ENCODE peak calls at places on chromosomes 11 and 22, in four cellular contexts. One of them, this sample, is unnamed. For H3K36me3, the result is how much of the 10 kb centered on the place peaks cover.

GRCh38 chr11:86214710-86215109 is 29.8 kb upstream of the EED start:
- DNase-seq in GM23248: peak
- DNase-seq in colonic mucosa: no peak
- DNase-seq in neuronal stem cell: no peak
- DNase-seq in this sample: no peak

GRCh38 chr11:129815596-129816461 is at the start of gene TMEM45B:
- DNase-seq in GM23248: no peak
- DNase-seq in colonic mucosa: peak
- DNase-seq in neuronal stem cell: no peak
- DNase-seq in this sample: peak

GRCh38 chr11:43868852-43869567 is 11.6 kb upstream of the ALKBH3 start:
- DNase-seq in GM23248: peak
- DNase-seq in colonic mucosa: no peak
- DNase-seq in neuronal stem cell: no peak
- DNase-seq in this sample: no peak

GRCh38 chr11:57224537-57224936 is 12.5 kb downstream of the APLNR start:
- DNase-seq in GM23248: peak
- DNase-seq in colonic mucosa: no peak
- DNase-seq in neuronal stem cell: no peak
- DNase-seq in this sample: no peak

GRCh38 chr22:28799125-28799833 is 1.1 kb downstream of the XBP1 start:
- DNase-seq in GM23248: peak
- DNase-seq in colonic mucosa: peak
- DNase-seq in neuronal stem cell: no peak
- DNase-seq in this sample: no peak

GRCh38 chr11:40186401-40187091 is 1272.9 kb downstream of the LRRC4C start:
- DNase-seq in GM23248: no peak
- DNase-seq in colonic mucosa: no peak
- DNase-seq in neuronal stem cell: no peak
- DNase-seq in this sample: no peak

GRCh38 chr11:41536001-41536568 is 76.6 kb upstream of the LRRC4C start:
- DNase-seq in GM23248: no peak
- DNase-seq in colonic mucosa: no peak
- DNase-seq in neuronal stem cell: no peak
- DNase-seq in this sample: no peak

GRCh38 chr11:31102316-31102715 is 267.2 kb downstream of the DCDC1 start:
- DNase-seq in GM23248: no peak
- DNase-seq in colonic mucosa: no peak
- DNase-seq in neuronal stem cell: no peak
- DNase-seq in this sample: no peak

GRCh38 chr11:78078218-78079167 is 1.2 kb downstream of the NDUFC2 start:
- DNase-seq in GM23248: peak
- DNase-seq in colonic mucosa: no peak
- DNase-seq in neuronal stem cell: no peak
- DNase-seq in this sample: peak

GRCh38 chr11:122038543-122038942 is 77.5 kb downstream of the BLID start:
- DNase-seq in GM23248: peak
- DNase-seq in colonic mucosa: no peak
- DNase-seq in neuronal stem cell: peak
- DNase-seq in this sample: no peak

GRCh38 chr22:41197046-41197807 is 7.9 kb upstream of the L3MBTL2 start:
- DNase-seq in GM23248: peak
- DNase-seq in colonic mucosa: peak
- DNase-seq in neuronal stem cell: peak
- DNase-seq in this sample: peak

GRCh38 chr22:45430871-45431270 is 17.4 kb downstream of the RIBC2 start:
- DNase-seq in GM23248: no peak
- DNase-seq in colonic mucosa: no peak
- DNase-seq in neuronal stem cell: no peak
- DNase-seq in this sample: peak

GRCh38 chr11:75625970-75626691 is 42.7 kb downstream of the MAP6 start:
- DNase-seq in GM23248: peak
- DNase-seq in colonic mucosa: no peak
- DNase-seq in neuronal stem cell: no peak
- DNase-seq in this sample: no peak

GRCh38 chr11:64206457-64207246 is at the start of gene FERMT3:
- DNase-seq in GM23248: no peak
- DNase-seq in colonic mucosa: peak
- DNase-seq in neuronal stem cell: no peak
- DNase-seq in this sample: no peak

GRCh38 chr11:114089748-114090147 is 30.2 kb downstream of the ZBTB16 start:
- DNase-seq in GM23248: no peak
- DNase-seq in colonic mucosa: no peak
- DNase-seq in neuronal stem cell: no peak
- DNase-seq in this sample: no peak

GRCh38 chr11:12860827-12861226 is 148.3 kb upstream of the RASSF10 start:
- DNase-seq in GM23248: no peak
- DNase-seq in colonic mucosa: no peak
- DNase-seq in neuronal stem cell: no peak
- DNase-seq in this sample: no peak

GRCh38 chr22:44525872-44526271 is 27.8 kb upstream of the RTL6 start:
- DNase-seq in GM23248: no peak
- DNase-seq in colonic mucosa: no peak
- DNase-seq in neuronal stem cell: no peak
- DNase-seq in this sample: no peak

GRCh38 chr22:45477366-45478107 is 25.1 kb upstream of the FBLN1 start:
- DNase-seq in GM23248: no peak
- DNase-seq in colonic mucosa: no peak
- DNase-seq in neuronal stem cell: no peak
- DNase-seq in this sample: no peak

GRCh38 chr11:122085264-122085663 is 30.8 kb downstream of the BLID start:
- DNase-seq in GM23248: peak
- DNase-seq in colonic mucosa: no peak
- DNase-seq in neuronal stem cell: no peak
- DNase-seq in this sample: no peak

GRCh38 chr11:32843544-32843943 is 13.8 kb downstream of the PRRG4 start:
- DNase-seq in GM23248: no peak
- DNase-seq in colonic mucosa: no peak
- DNase-seq in neuronal stem cell: no peak
- DNase-seq in this sample: no peak

GRCh38 chr11:32307449-32307848 is 127.9 kb downstream of the WT1 start:
- DNase-seq in GM23248: no peak
- DNase-seq in colonic mucosa: no peak
- DNase-seq in neuronal stem cell: no peak
- DNase-seq in this sample: no peak

GRCh38 chr22:37999640-38000272 is 15.4 kb upstream of the SOX10 start:
- DNase-seq in GM23248: peak
- DNase-seq in colonic mucosa: no peak
- DNase-seq in neuronal stem cell: no peak
- DNase-seq in this sample: no peak

GRCh38 chr22:44701824-44702478 is at the start of gene PRR5:
- DNase-seq in GM23248: peak
- DNase-seq in colonic mucosa: peak
- DNase-seq in neuronal stem cell: peak
- DNase-seq in this sample: peak

GRCh38 chr11:18699848-18700261 is 1.3 kb downstream of the TMEM86A start:
- DNase-seq in GM23248: no peak
- DNase-seq in colonic mucosa: no peak
- DNase-seq in neuronal stem cell: no peak
- DNase-seq in this sample: no peak

GRCh38 chr22:47593911-47594311 is 831.5 kb downstream of the TBC1D22A start:
- DNase-seq in GM23248: no peak
- DNase-seq in colonic mucosa: no peak
- DNase-seq in neuronal stem cell: no peak
- DNase-seq in this sample: peak

GRCh38 chr11:32575070-32575469 is 8.6 kb upstream of the EIF3M start:
- DNase-seq in GM23248: no peak
- DNase-seq in colonic mucosa: no peak
- DNase-seq in neuronal stem cell: no peak
- DNase-seq in this sample: no peak

GRCh38 chr11:2847511-2847910 is 38.1 kb downstream of the CDKN1C start:
- DNase-seq in GM23248: no peak
- DNase-seq in colonic mucosa: no peak
- DNase-seq in neuronal stem cell: no peak
- DNase-seq in this sample: no peak

GRCh38 chr11:126210871-126211235 is 597 bp downstream of the RPUSD4 start:
- DNase-seq in GM23248: peak
- DNase-seq in colonic mucosa: no peak
- DNase-seq in neuronal stem cell: no peak
- DNase-seq in this sample: no peak

GRCh38 chr11:31110825-31111224 is 258.7 kb downstream of the DCDC1 start:
- DNase-seq in GM23248: no peak
- DNase-seq in colonic mucosa: no peak
- DNase-seq in neuronal stem cell: no peak
- DNase-seq in this sample: no peak

GRCh38 chr11:129061466-129062194 is 119.0 kb upstream of the TP53AIP1 start:
- DNase-seq in GM23248: peak
- DNase-seq in colonic mucosa: no peak
- DNase-seq in neuronal stem cell: no peak
- DNase-seq in this sample: no peak

GRCh38 chr11:61004037-61004641 is 32.7 kb downstream of the CD6 start:
- DNase-seq in GM23248: no peak
- DNase-seq in colonic mucosa: no peak
- DNase-seq in neuronal stem cell: no peak
- DNase-seq in this sample: no peak

GRCh38 chr11:124756033-124756752 is 4.1 kb upstream of the VSIG2 start:
- DNase-seq in GM23248: no peak
- DNase-seq in colonic mucosa: no peak
- DNase-seq in neuronal stem cell: no peak
- DNase-seq in this sample: peak

GRCh38 chr11:104324276-104324675 is 160.3 kb upstream of the PDGFD start:
- DNase-seq in GM23248: no peak
- DNase-seq in colonic mucosa: no peak
- DNase-seq in neuronal stem cell: no peak
- DNase-seq in this sample: no peak

GRCh38 chr22:43901976-43902643 is 10.3 kb upstream of the PNPLA5 start:
- DNase-seq in GM23248: peak
- DNase-seq in colonic mucosa: no peak
- DNase-seq in neuronal stem cell: no peak
- DNase-seq in this sample: no peak

GRCh38 chr22:33807465-33807864 is 112.8 kb downstream of the LARGE1 start:
- DNase-seq in GM23248: peak
- DNase-seq in colonic mucosa: no peak
- DNase-seq in neuronal stem cell: no peak
- DNase-seq in this sample: no peak

GRCh38 chr22:37880668-37881440 is 25.2 kb upstream of the MICALL1 start:
- DNase-seq in GM23248: peak
- DNase-seq in colonic mucosa: no peak
- DNase-seq in neuronal stem cell: no peak
- DNase-seq in this sample: no peak

GRCh38 chr22:36234919-36235318 is 4.4 kb downstream of the APOL2 start:
- DNase-seq in GM23248: no peak
- DNase-seq in colonic mucosa: no peak
- DNase-seq in neuronal stem cell: no peak
- DNase-seq in this sample: no peak
- H3K36me3 ChIP-seq in GM23248: under half
- H3K36me3 ChIP-seq in colonic mucosa: under half
- H3K36me3 ChIP-seq in neuronal stem cell: under half
- H3K36me3 ChIP-seq in this sample: under half

GRCh38 chr11:96045622-96046456 is 121.9 kb upstream of the MTMR2 start:
- DNase-seq in GM23248: peak
- DNase-seq in colonic mucosa: no peak
- DNase-seq in neuronal stem cell: no peak
- DNase-seq in this sample: peak
- H3K9ac ChIP-seq in GM23248: peak
- H3K9ac ChIP-seq in colonic mucosa: no peak
- H3K9ac ChIP-seq in neuronal stem cell: no peak
- H3K9ac ChIP-seq in this sample: no peak

GRCh38 chr11:1529774-1530173 is 42.3 kb downstream of the DUSP8 start:
- DNase-seq in GM23248: no peak
- DNase-seq in colonic mucosa: no peak
- DNase-seq in neuronal stem cell: no peak
- DNase-seq in this sample: no peak

GRCh38 chr11:1532606-1533341 is 39.3 kb downstream of the DUSP8 start:
- DNase-seq in GM23248: peak
- DNase-seq in colonic mucosa: no peak
- DNase-seq in neuronal stem cell: no peak
- DNase-seq in this sample: no peak

GRCh38 chr11:1531961-1532586 is 40.0 kb downstream of the DUSP8 start:
- DNase-seq in GM23248: peak
- DNase-seq in colonic mucosa: no peak
- DNase-seq in neuronal stem cell: no peak
- DNase-seq in this sample: no peak

GRCh38 chr11:1530686-1531256 is 41.3 kb downstream of the DUSP8 start:
- DNase-seq in GM23248: no peak
- DNase-seq in colonic mucosa: no peak
- DNase-seq in neuronal stem cell: no peak
- DNase-seq in this sample: no peak

GRCh38 chr11:1531418-1531817 is 40.7 kb downstream of the DUSP8 start:
- DNase-seq in GM23248: peak
- DNase-seq in colonic mucosa: no peak
- DNase-seq in neuronal stem cell: no peak
- DNase-seq in this sample: no peak
- H3K27ac ChIP-seq in GM23248: peak
- H3K27ac ChIP-seq in colonic mucosa: no peak
- H3K27ac ChIP-seq in neuronal stem cell: no peak
- H3K27ac ChIP-seq in this sample: peak

DNA sequence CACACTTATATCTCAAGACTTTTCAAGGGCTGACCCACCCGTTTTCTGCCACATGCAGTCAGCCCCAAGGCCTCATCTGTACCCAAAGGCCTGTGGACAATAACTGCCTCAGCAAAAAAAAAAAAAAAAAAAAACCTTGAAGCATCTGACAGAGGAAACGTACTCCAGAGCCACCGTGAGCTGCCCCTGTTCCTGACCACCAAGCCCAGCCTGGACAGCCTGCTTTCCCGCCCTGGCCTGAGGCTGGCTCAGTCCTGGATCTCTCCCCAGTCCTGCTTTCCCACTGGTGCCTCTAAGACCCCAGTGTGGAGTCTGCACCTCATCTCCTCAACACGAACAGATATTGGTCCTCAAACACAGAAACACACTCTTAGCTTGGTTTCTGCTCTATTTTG is 66.5 kb downstream of the SLC35F2 start:
- DNase-seq in GM23248: no peak
- DNase-seq in colonic mucosa: no peak
- DNase-seq in neuronal stem cell: no peak
- DNase-seq in this sample: no peak
- H3K36me3 ChIP-seq in GM23248: under half
- H3K36me3 ChIP-seq in colonic mucosa: under half
- H3K36me3 ChIP-seq in neuronal stem cell: under half
- H3K36me3 ChIP-seq in this sample: under half

DNA sequence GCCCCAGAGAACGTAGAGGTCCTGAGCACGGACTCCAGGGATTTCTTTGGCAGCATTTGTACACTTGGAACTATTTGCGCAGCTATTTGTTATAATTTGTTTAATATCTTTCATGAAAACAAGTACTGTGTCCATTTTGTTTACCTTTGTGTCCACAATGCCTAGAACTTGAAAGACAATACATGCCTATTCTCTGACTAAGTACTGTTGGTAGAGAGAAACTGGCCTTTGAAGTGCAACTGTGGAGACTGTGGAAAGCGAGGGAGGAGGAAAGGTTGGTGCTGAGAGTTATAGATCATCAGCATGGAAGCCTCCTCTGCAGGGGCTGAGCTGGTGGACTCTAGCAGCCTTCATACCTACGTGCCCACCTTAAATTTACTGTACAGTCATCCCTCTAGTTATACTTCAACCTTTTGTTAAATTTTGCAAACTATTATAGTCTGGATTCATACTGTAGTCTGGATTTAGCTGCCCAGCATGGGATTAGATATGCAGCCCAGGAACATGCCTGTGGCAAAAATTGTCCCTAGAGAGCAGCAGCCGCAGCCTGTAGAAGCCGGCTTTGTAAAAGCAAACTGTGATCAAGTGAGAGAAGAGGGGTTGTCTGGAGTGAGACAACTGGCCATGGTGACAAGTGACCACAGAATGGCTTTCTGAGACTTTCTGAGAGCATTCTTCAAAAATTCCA is 24.2 kb upstream of the YAP1 start:
- DNase-seq in GM23248: no peak
- DNase-seq in colonic mucosa: no peak
- DNase-seq in neuronal stem cell: no peak
- DNase-seq in this sample: no peak
- H3K9ac ChIP-seq in GM23248: no peak
- H3K9ac ChIP-seq in colonic mucosa: no peak
- H3K9ac ChIP-seq in neuronal stem cell: no peak
- H3K9ac ChIP-seq in this sample: no peak